ENCODE peak calls at places on chromosome 5, in eight cellular contexts. C, H, S, M, N, B, U and Y are unnamed samples.

GRCh38 chr5:135996611-135997010 is 32.2 kb upstream of the TGFBI start:
- DNase-seq in C (no peak), H (no peak), S (peak; percentile 66), M (no peak), N (no peak), B (no peak), U (no peak), Y (no peak)

GRCh38 chr5:22627029-22627428 is 226.1 kb downstream of the CDH12 start:
- DNase-seq in C (no peak), H (no peak), S (no peak), M (no peak), N (no peak), B (no peak), U (no peak), Y (no peak)

GRCh38 chr5:172175263-172175719 is 12.7 kb downstream of the STK10 start:
- DNase-seq in C (peak; percentile 25), H (no peak), S (no peak), M (no peak), N (no peak), B (peak; percentile 90), U (no peak), Y (peak; percentile 88)

GRCh38 chr5:172065431-172066065 is 59.1 kb upstream of the FBXW11 start:
- DNase-seq in C (no peak), H (no peak), S (peak; percentile 30), M (no peak), N (no peak), B (no peak), U (no peak), Y (no peak)

GRCh38 chr5:177332896-177333260 is 18.6 kb downstream of the LMAN2 start:
- DNase-seq in C (no peak), H (no peak), S (no peak), M (no peak), N (no peak), B (no peak), U (no peak), Y (no peak)

GRCh38 chr5:116442095-116442534 is 132.5 kb downstream of the SEMA6A start:
- DNase-seq in C (no peak), H (no peak), S (peak; percentile 7), M (no peak), N (no peak), B (no peak), U (no peak), Y (no peak)

GRCh38 chr5:64834611-64835010 is 65.9 kb downstream of the CWC27 start:
- DNase-seq in C (no peak), H (no peak), S (no peak), M (no peak), N (no peak), B (no peak), U (no peak), Y (no peak)

GRCh38 chr5:153551537-153552079 is 61.1 kb downstream of the GRIA1 start:
- DNase-seq in C (no peak), H (peak; percentile 48), S (peak; percentile 95), M (no peak), N (no peak), B (no peak), U (peak; percentile 80), Y (no peak)

GRCh38 chr5:167284491-167284890 is 1007.0 kb upstream of the WWC1 start:
- DNase-seq in C (no peak), H (no peak), S (peak; percentile 70), M (no peak), N (no peak), B (no peak), U (peak; percentile 29), Y (no peak)

GRCh38 chr5:54845567-54845941 is 139.8 kb downstream of the ESM1 start:
- DNase-seq in C (no peak), H (no peak), S (peak; percentile 75), M (no peak), N (no peak), B (no peak), U (no peak), Y (no peak)

GRCh38 chr5:117095803-117096332 is 521.2 kb upstream of the SEMA6A start:
- DNase-seq in C (no peak), H (no peak), S (no peak), M (no peak), N (no peak), B (no peak), U (no peak), Y (no peak)

GRCh38 chr5:83974151-83974822 is 253.6 kb upstream of the HAPLN1 start:
- DNase-seq in C (no peak), H (no peak), S (peak; percentile 3), M (no peak), N (no peak), B (no peak), U (no peak), Y (no peak)

GRCh38 chr5:135508496-135509005 is 27.2 kb downstream of the NEUROG1 start:
- DNase-seq in C (no peak), H (no peak), S (no peak), M (no peak), N (no peak), B (no peak), U (no peak), Y (no peak)

GRCh38 chr5:11719888-11720481 is 184.3 kb downstream of the CTNND2 start:
- DNase-seq in C (peak; percentile 48), H (no peak), S (no peak), M (no peak), N (peak; percentile 8), B (peak; percentile 77), U (no peak), Y (no peak)

GRCh38 chr5:66701244-66701643 is 105.1 kb downstream of the MAST4 start:
- DNase-seq in C (no peak), H (no peak), S (no peak), M (no peak), N (no peak), B (peak; percentile 84), U (no peak), Y (no peak)

GRCh38 chr5:99621772-99622681 is 693.2 kb upstream of the CHD1 start:
- DNase-seq in C (no peak), H (no peak), S (no peak), M (no peak), N (no peak), B (no peak), U (no peak), Y (no peak)

GRCh38 chr5:51377151-51378060 is 5.8 kb upstream of the ISL1 start:
- DNase-seq in C (no peak), H (no peak), S (no peak), M (no peak), N (no peak), B (no peak), U (no peak), Y (no peak)
- H3K4me3 ChIP-seq in C (no peak overlapping the region), H (no peak overlapping the region), S (no peak overlapping the region), M (no peak overlapping the region), N (no peak overlapping the region), B (no peak overlapping the region), U (no peak overlapping the region), Y (no peak overlapping the region)

DNA sequence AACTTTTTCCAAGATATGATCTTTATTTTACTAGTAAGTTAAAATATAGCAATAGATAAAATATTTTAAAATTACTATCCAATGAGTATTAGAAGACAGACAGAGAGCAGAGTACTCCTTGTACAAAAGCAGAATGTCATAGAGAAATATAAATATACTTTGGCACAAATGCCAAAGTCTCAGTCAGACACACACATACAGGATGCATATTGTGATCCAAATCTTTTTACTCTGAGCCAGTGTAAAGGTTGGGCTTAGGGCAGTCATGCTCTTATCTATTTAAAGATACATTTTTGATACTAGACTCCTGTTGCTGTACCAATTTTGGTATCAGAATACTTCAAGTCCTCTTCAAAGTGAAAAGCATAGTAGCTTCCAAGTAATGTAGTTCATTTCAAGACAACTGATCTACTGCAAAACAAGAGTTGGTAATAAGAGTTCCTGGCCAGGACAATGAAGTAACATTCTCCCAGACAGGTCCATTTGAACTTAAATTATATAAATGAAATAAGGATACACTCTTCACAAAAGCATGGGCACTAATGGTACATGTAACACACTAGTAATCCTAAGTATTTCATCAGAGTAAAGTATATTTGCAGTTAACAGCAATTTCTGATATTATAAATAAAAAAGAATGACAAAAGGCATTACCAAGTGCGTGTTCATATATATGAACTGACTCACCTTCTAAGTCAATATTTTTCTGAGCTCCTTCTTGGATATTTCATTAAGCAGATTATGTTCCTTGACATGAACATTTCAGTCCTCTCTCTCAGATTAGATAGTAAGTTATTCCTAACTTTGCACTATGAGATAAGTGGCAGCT is 10.5 kb downstream of the PFDN1 start:
- DNase-seq in C (peak; percentile 9), H (no peak), S (peak; percentile 63), M (no peak), N (no peak), B (no peak), U (no peak), Y (no peak)
- H3K27ac ChIP-seq in C (peak overlapping the region; percentile 87), H (no peak overlapping the region), S (no peak overlapping the region), M (peak overlapping the region; percentile 81), N (peak overlapping the region; percentile 27), B (no peak overlapping the region), U (no peak overlapping the region), Y (no peak overlapping the region)

DNA sequence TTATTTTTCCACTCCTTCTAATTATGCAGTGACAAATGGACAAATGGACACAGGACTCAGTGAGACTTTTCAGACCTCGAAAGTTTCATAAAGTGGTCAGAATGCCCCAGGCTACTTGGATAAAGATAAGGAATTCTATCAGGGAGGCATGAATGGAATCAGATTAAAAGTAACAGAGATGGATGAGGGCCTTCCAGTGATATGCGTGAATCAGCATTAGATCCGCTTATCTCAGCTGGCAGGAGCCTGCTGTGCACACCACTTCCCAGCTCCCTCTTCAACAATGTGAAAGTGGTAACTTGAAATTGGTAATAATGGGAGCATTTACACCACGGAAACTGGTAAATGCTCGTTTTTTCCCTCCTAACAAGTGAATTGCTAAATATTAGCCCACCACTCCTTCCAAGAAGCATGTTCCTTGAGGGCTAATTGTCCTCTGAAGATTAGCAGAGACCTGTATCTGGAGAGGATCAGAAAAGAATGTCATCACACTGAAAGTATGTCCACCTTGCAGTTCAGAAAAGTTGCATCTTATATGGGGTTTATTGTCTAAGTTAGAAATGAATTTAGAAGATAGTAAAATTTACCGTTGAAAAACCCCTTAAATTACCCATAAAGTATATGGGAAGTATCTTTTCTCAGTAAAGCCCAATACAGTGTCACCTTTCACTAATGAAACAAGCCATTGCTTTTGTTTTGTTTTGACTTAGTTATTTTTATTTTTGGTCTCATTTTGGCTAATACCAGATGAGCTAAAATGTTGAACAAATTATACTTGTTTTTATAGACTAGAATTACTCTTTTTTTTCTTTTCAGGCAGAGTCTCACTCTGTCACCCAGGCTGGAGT is 125.3 kb downstream of the DPYSL3 start:
- DNase-seq in C (no peak), H (no peak), S (no peak), M (no peak), N (no peak), B (no peak), U (no peak), Y (no peak)
- H3K27me3 ChIP-seq in C (no peaks in the 10 kb centered on the region), H (no peaks in the 10 kb centered on the region), S (no peaks in the 10 kb centered on the region), M (no peaks in the 10 kb centered on the region), N (no peaks in the 10 kb centered on the region), B (no peaks in the 10 kb centered on the region), U (no peaks in the 10 kb centered on the region), Y (no peaks in the 10 kb centered on the region)

DNA sequence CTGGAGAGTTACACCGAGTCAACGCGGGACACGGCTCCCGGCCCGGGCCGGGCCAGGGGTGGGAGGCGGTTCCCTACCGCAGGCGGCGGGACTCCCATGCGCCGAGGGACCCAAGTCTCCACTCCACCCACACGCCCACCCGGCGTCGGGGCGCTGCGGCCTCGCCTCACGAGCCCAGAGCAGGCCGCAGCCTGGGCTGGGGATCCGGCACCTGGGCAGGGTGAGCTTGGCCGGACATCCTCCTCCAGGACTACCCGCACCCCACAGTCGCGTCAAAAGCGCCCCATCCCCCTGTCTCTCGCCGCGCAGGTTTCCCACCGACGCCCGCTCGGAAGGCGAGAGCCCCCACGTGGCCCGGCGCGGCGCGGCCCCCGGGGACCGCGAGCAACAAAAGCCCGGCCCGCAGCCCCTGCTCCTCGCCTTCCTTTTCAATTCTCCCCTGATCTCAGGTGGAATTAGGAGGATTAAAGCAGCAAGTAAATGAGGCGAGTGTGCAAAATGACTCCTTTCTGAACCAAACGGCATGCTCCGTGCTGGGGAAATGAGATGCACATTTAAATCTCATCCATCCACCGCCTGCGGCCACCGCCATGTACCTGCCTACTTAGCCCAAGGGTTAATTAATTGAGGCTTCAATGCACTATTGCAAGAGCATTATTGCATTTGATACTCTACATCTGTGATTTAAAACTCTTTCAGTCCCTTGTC is 196.6 kb upstream of the TBCA start:
- DNase-seq in C (no peak), H (no peak), S (no peak), M (no peak), N (no peak), B (peak; percentile 10), U (no peak), Y (peak; percentile 3)
- H3K4me3 ChIP-seq in C (peak overlapping the region; percentile 36), H (no peak overlapping the region), S (peak overlapping the region; percentile 20), M (peak overlapping the region; percentile 25), N (peak overlapping the region; percentile 18), B (no peak overlapping the region), U (peak overlapping the region; percentile 48), Y (peak overlapping the region; percentile 31)